ENCODE peak calls at places on chromosome 12, in eight cellular contexts. One of them, this sample, is unnamed.
A peak's percentile ranks its signal among the peaks of the same experiment; 100 is the strongest.

GRCh38 chr12:124498178-124498869 is 69.1 kb downstream of the NCOR2 start:
- DNase-seq in NCI-H1105 treated with DMSO at 0.1 percent for 48 hours: no peak
- DNase-seq in iPS DF 6.9: no peak
- DNase-seq in NCI-H460: no peak
- DNase-seq in H4: peak; percentile 39
- DNase-seq in posterior cingulate gyrus: no peak
- DNase-seq in B cell: no peak
- DNase-seq in prostate gland: no peak
- DNase-seq in this sample: no peak

GRCh38 chr12:110270125-110270962 is 10.7 kb upstream of the ATP2A2 start:
- DNase-seq in posterior cingulate gyrus: peak; percentile 21
- DNase-seq in iPS DF 6.9: no peak
- DNase-seq in H4: peak; percentile 39
- DNase-seq in B cell: no peak
- DNase-seq in prostate gland: peak; percentile 74
- DNase-seq in NCI-H460: no peak
- DNase-seq in NCI-H1105 treated with DMSO at 0.1 percent for 48 hours: peak; percentile 74
- DNase-seq in this sample: no peak

GRCh38 chr12:120100630-120101029 is 15.9 kb downstream of the RAB35 start:
- DNase-seq in NCI-H460: no peak
- DNase-seq in H4: no peak
- DNase-seq in B cell: no peak
- DNase-seq in posterior cingulate gyrus: peak; percentile 68
- DNase-seq in prostate gland: peak; percentile 29
- DNase-seq in iPS DF 6.9: no peak
- DNase-seq in NCI-H1105 treated with DMSO at 0.1 percent for 48 hours: peak; percentile 84
- DNase-seq in this sample: peak; percentile 69

GRCh38 chr12:59736359-59736758 is 140.5 kb downstream of the SLC16A7 start:
- DNase-seq in iPS DF 6.9: no peak
- DNase-seq in prostate gland: no peak
- DNase-seq in NCI-H1105 treated with DMSO at 0.1 percent for 48 hours: no peak
- DNase-seq in posterior cingulate gyrus: no peak
- DNase-seq in B cell: no peak
- DNase-seq in H4: no peak
- DNase-seq in NCI-H460: no peak
- DNase-seq in this sample: no peak

GRCh38 chr12:2795291-2796186 is 769 bp downstream of the FKBP4 start:
- DNase-seq in H4: peak; percentile 30
- DNase-seq in prostate gland: peak; percentile 78
- DNase-seq in NCI-H1105 treated with DMSO at 0.1 percent for 48 hours: peak; percentile 58
- DNase-seq in posterior cingulate gyrus: peak; percentile 78
- DNase-seq in NCI-H460: peak; percentile 43
- DNase-seq in B cell: peak; percentile 98
- DNase-seq in iPS DF 6.9: no peak
- DNase-seq in this sample: peak; percentile 91

GRCh38 chr12:79688376-79689040 is 2.3 kb downstream of the PAWR start:
- DNase-seq in prostate gland: no peak
- DNase-seq in NCI-H1105 treated with DMSO at 0.1 percent for 48 hours: no peak
- DNase-seq in H4: no peak
- DNase-seq in iPS DF 6.9: no peak
- DNase-seq in posterior cingulate gyrus: no peak
- DNase-seq in B cell: peak; percentile 44
- DNase-seq in NCI-H460: no peak
- DNase-seq in this sample: no peak

GRCh38 chr12:39620664-39621658 is 1.4 kb upstream of the ABCD2 start:
- DNase-seq in prostate gland: no peak
- DNase-seq in H4: no peak
- DNase-seq in iPS DF 6.9: no peak
- DNase-seq in posterior cingulate gyrus: no peak
- DNase-seq in NCI-H1105 treated with DMSO at 0.1 percent for 48 hours: peak; percentile 24
- DNase-seq in NCI-H460: no peak
- DNase-seq in B cell: no peak
- DNase-seq in this sample: no peak

GRCh38 chr12:54009171-54010052 is 627 bp downstream of the HOXC8 start:
- DNase-seq in NCI-H460: no peak
- DNase-seq in H4: no peak
- DNase-seq in prostate gland: no peak
- DNase-seq in B cell: no peak
- DNase-seq in iPS DF 6.9: no peak
- DNase-seq in posterior cingulate gyrus: no peak
- DNase-seq in NCI-H1105 treated with DMSO at 0.1 percent for 48 hours: no peak
- DNase-seq in this sample: no peak

GRCh38 chr12:100824476-100824875 is 29.9 kb downstream of the ANO4 start:
- DNase-seq in posterior cingulate gyrus: no peak
- DNase-seq in prostate gland: no peak
- DNase-seq in NCI-H1105 treated with DMSO at 0.1 percent for 48 hours: no peak
- DNase-seq in B cell: no peak
- DNase-seq in iPS DF 6.9: no peak
- DNase-seq in H4: no peak
- DNase-seq in NCI-H460: no peak
- DNase-seq in this sample: no peak

GRCh38 chr12:68630050-68630449 is 19.4 kb downstream of the RAP1B start:
- DNase-seq in NCI-H460: no peak
- DNase-seq in NCI-H1105 treated with DMSO at 0.1 percent for 48 hours: no peak
- DNase-seq in prostate gland: no peak
- DNase-seq in posterior cingulate gyrus: no peak
- DNase-seq in iPS DF 6.9: no peak
- DNase-seq in H4: no peak
- DNase-seq in B cell: no peak
- DNase-seq in this sample: no peak

GRCh38 chr12:102740157-102741032 is 176.6 kb downstream of the PAH start:
- DNase-seq in iPS DF 6.9: no peak
- DNase-seq in posterior cingulate gyrus: no peak
- DNase-seq in NCI-H460: peak; percentile 25
- DNase-seq in prostate gland: no peak
- DNase-seq in B cell: no peak
- DNase-seq in NCI-H1105 treated with DMSO at 0.1 percent for 48 hours: peak; percentile 67
- DNase-seq in H4: peak; percentile 9
- DNase-seq in this sample: no peak

GRCh38 chr12:49332441-49332861 is 4.5 kb downstream of the C1QL4 start:
- DNase-seq in posterior cingulate gyrus: no peak
- DNase-seq in NCI-H460: no peak
- DNase-seq in NCI-H1105 treated with DMSO at 0.1 percent for 48 hours: no peak
- DNase-seq in B cell: no peak
- DNase-seq in prostate gland: no peak
- DNase-seq in iPS DF 6.9: no peak
- DNase-seq in H4: no peak
- DNase-seq in this sample: no peak

This sample was measured in cerebellum.